ENCODE peak calls at places on chromosomes 2 and 18, in nine cellular contexts. F, O, Q, Y, V, I, S, J and X are unnamed samples.

GRCh38 chr2:235677276-235677788 is 183.5 kb downstream of the AGAP1 start:
- DNase-seq in S (no peak), I (no peak), Q (no peak), V (no peak), Y (no peak), J (no peak), O (no peak), F (no peak), X (no peak)

GRCh38 chr18:39318462-39318861 is 1752.9 kb upstream of the CELF4 start:
- DNase-seq in V (no peak), F (no peak), J (no peak), Y (no peak), O (no peak), S (no peak), I (no peak), Q (no peak), X (no peak)

GRCh38 chr2:220891405-220891804 is 680.7 kb downstream of the EPHA4 start:
- DNase-seq in S (no peak), O (no peak), Q (no peak), J (peak), F (no peak), Y (no peak), V (no peak), I (peak), X (no peak)

GRCh38 chr2:160695402-160696060 is 201.9 kb upstream of the RBMS1 start:
- DNase-seq in Q (no peak), F (no peak), O (no peak), V (no peak), Y (no peak), I (peak), S (peak), J (no peak), X (peak)

GRCh38 chr2:150663143-150663542 is 175.7 kb upstream of the RND3 start:
- DNase-seq in Y (no peak), I (peak), O (no peak), J (peak), V (no peak), S (no peak), F (no peak), Q (no peak), X (no peak)

GRCh38 chr2:129192841-129193253 is 786.6 kb upstream of the RAB6C start:
- DNase-seq in F (no peak), S (no peak), O (peak), V (no peak), Y (no peak), Q (no peak), J (no peak), I (no peak), X (no peak)

GRCh38 chr2:74690571-74690970 is 36.5 kb downstream of the SEMA4F start:
- DNase-seq in O (peak), S (no peak), Y (no peak), V (peak), F (no peak), I (peak), Q (peak), J (peak), X (no peak)

GRCh38 chr2:131033786-131034121 is 59.5 kb downstream of the FAM168B start:
- DNase-seq in I (no peak), Q (no peak), J (no peak), O (no peak), Y (no peak), V (no peak), S (no peak), F (no peak), X (no peak)

GRCh38 chr2:121080013-121080772 is 204.8 kb downstream of the TFCP2L1 start:
- DNase-seq in Q (peak), F (no peak), J (peak), O (peak), V (peak), I (peak), Y (peak), S (peak), X (peak)

GRCh38 chr2:182862003-182862402 is 4.4 kb downstream of the FRZB start:
- DNase-seq in V (peak), I (no peak), J (no peak), Y (no peak), S (peak), F (no peak), O (peak), Q (no peak), X (peak)

GRCh38 chr2:100292022-100292580 is 30.2 kb downstream of the LONRF2 start:
- DNase-seq in O (peak), V (no peak), J (peak), I (peak), S (no peak), Q (peak), F (no peak), Y (no peak), X (peak)

GRCh38 chr2:190717764-190718651 is 69.1 kb downstream of the NAB1 start:
- DNase-seq in J (no peak), S (no peak), Y (no peak), F (no peak), I (no peak), Q (no peak), O (no peak), V (no peak), X (no peak)

GRCh38 chr2:190576565-190576964 is 42.0 kb upstream of the NEMP2 start:
- DNase-seq in I (no peak), Y (no peak), Q (no peak), V (no peak), F (no peak), J (no peak), S (no peak), O (no peak), X (no peak)

GRCh38 chr2:85893428-85894258 is 4.9 kb upstream of the ST3GAL5 start:
- DNase-seq in Q (no peak), F (no peak), I (peak), V (no peak), Y (no peak), J (no peak), S (no peak), O (no peak), X (no peak)

GRCh38 chr2:15337996-15338666 is 223.0 kb downstream of the NBAS start:
- DNase-seq in I (no peak), Y (no peak), F (no peak), Q (no peak), S (no peak), J (no peak), O (no peak), V (no peak), X (no peak)

GRCh38 chr2:174623690-174624089 is 26.1 kb upstream of the WIPF1 start:
- DNase-seq in Y (no peak), V (no peak), Q (no peak), O (no peak), J (no peak), S (no peak), I (no peak), F (no peak), X (no peak)

GRCh38 chr2:64634338-64635267 is 19.1 kb downstream of the SERTAD2 start:
- DNase-seq in F (no peak), V (peak), J (no peak), Q (peak), S (peak), Y (no peak), I (peak), O (no peak), X (peak)

DNA sequence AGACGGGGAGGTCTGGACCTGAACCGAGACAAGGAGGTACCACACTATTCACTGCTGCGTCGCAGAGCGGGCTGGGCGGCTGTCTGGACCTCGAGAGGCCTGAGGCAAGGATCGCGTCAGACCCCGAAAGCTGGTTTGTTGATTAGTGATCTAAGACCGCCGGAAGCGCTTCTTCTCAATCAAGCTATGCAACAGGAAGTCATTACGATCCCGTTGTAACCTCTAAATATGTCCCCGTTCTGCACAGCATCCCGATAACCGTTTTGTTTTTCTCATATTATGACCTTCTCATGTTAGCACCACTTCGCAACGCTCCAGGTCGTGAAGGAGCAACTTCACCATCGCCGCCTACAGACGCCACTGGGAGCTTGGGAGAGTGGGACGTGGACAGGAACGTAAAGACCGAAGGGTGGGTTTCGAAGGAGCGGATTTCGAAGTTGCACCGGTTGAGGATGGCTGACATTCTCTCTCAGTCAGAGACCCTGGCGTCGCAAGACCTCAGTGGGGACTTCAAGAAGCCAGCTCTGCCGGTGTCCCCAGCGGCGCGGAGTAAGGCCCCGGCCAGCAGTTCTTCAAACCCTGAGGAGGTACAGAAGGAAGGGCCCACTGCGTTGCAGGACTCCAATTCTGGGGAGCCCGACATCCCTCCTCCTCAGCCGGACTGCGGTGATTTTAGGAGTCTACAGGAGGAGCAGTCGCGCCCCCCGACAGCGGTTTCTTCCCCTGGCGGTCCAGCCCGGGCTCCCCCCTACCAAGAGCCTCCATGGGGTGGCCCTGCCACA is at the start of the genes SLC4A1AP and SUPT7L:
- DNase-seq in O (peak), Q (peak), V (peak), J (peak), Y (peak), S (peak), F (peak), I (peak), X (peak)
- TF ChIP-seq POLR2A in O (peak), Q (peak), V (no peak), J (peak), Y (no peak), S (no peak), F (no peak), I (peak), X (no peak)

GRCh38 chr18:59691046-59691395 is 6.2 kb downstream of the CCBE1 start:
- DNase-seq in F (no peak), O (no peak), Q (no peak), J (no peak), V (no peak), S (no peak), Y (no peak), I (peak), X (no peak)
- H3K27ac ChIP-seq in F (no peak), O (no peak), Q (no peak), J (no peak), V (no peak), S (no peak), Y (no peak), I (no peak), X (no peak)

DNA sequence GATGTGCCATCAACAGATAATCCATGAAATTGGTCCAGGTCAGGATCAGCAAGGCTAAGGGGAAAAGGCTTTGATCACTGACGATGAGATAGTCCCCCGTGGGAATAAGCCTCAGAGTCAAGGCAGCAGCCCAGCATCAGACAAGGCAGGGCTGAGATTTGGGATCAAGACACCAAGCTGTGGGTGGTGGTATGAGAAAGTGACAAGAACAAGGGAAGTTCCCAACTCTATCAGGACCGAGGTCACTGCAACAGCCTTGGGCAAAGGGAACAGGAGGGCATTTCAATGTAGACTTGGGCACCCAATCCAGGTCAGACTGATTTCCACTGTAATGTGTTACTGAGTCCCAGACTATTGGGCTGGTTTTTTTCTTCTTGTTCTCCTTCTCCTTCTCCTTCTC is 18.7 kb downstream of the PLEK start:
- DNase-seq in J (no peak), I (no peak), S (no peak), O (no peak), V (no peak), Q (no peak), F (no peak), Y (no peak), X (no peak)
- TF ChIP-seq POLR2A in J (no peak), I (no peak), S (no peak), O (no peak), V (no peak), Q (no peak), F (no peak), Y (no peak), X (no peak)

GRCh38 chr2:101852824-101853223 is 138.9 kb upstream of the IL1R2 start:
- DNase-seq in Y (no peak), F (no peak), Q (no peak), I (peak), O (no peak), V (no peak), S (no peak), J (no peak), X (no peak)
- H3K27ac ChIP-seq in Y (no peak), F (no peak), Q (no peak), I (no peak), O (no peak), V (no peak), S (no peak), J (no peak), X (no peak)